ENCODE peak calls at places on chromosomes 4 and X, in four cellular contexts. One of them, this sample, is unnamed.

GRCh38 chr4:143207555-143207954 is 22.8 kb downstream of the USP38 start:
- DNase-seq in HepG2: peak; percentile 20
- DNase-seq in SK-N-SH: peak; percentile 15
- DNase-seq in K562: peak; percentile 15
- DNase-seq in this sample: no peak

GRCh38 chr4:1015179-1015578 is 3.8 kb downstream of the FGFRL1 start:
- DNase-seq in K562: no peak
- DNase-seq in SK-N-SH: no peak
- DNase-seq in HepG2: no peak
- DNase-seq in this sample: no peak

GRCh38 chr4:77930876-77931275 is 68.2 kb downstream of the MRPL1 start:
- DNase-seq in SK-N-SH: no peak
- DNase-seq in K562: no peak
- DNase-seq in HepG2: no peak
- DNase-seq in this sample: no peak

GRCh38 chr4:24949970-24950369 is 37.1 kb upstream of the CCDC149 start:
- DNase-seq in HepG2: no peak
- DNase-seq in SK-N-SH: no peak
- DNase-seq in K562: no peak
- DNase-seq in this sample: no peak

GRCh38 chr4:1595789-1596325 is 88.3 kb downstream of the FAM53A start:
- DNase-seq in SK-N-SH: no peak
- DNase-seq in K562: no peak
- DNase-seq in HepG2: no peak
- DNase-seq in this sample: no peak

GRCh38 chr4:170256807-170257206 is 167.1 kb upstream of the AADAT start:
- DNase-seq in HepG2: no peak
- DNase-seq in SK-N-SH: no peak
- DNase-seq in K562: no peak
- DNase-seq in this sample: no peak

GRCh38 chr4:125198916-125199315 is 115.8 kb upstream of the FAT4 start:
- DNase-seq in K562: no peak
- DNase-seq in HepG2: no peak
- DNase-seq in SK-N-SH: no peak
- DNase-seq in this sample: no peak

GRCh38 chr4:123340381-123340701 is 56.3 kb upstream of the SPRY1 start:
- DNase-seq in SK-N-SH: no peak
- DNase-seq in K562: no peak
- DNase-seq in HepG2: peak; percentile 78
- DNase-seq in this sample: no peak

GRCh38 chrX:151722241-151722846 is 6.5 kb downstream of the FATE1 start:
- DNase-seq in K562: peak; percentile 65
- DNase-seq in SK-N-SH: peak; percentile 58
- DNase-seq in HepG2: peak; percentile 7
- DNase-seq in this sample: no peak

DNA sequence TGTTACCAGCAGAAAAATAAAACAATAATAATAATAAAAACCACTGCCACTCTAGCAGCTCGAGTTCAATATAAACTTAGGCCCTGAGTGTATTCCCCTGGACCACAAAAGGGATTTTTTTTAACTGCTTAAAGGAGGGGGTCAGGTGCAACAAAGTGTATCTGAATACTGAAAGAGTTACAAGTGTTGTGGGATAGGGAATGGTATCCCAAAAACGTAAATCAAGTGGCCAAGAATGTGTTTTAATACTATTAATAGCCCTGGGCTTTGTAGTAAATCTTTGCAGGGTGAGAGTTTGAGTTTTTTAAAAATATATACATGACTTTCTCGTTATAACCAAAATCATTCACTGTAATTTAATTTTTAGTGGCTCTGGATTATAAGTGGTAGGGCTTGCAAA is 860.1 kb upstream of the INTU start:
- DNase-seq in SK-N-SH: no peak
- DNase-seq in K562: no peak
- DNase-seq in HepG2: no peak
- DNase-seq in this sample: no peak
- TF ChIP-seq JUND in SK-N-SH: no peak
- TF ChIP-seq JUND in K562: no peak
- TF ChIP-seq JUND in HepG2: no peak
- TF ChIP-seq JUND in this sample: no peak

DNA sequence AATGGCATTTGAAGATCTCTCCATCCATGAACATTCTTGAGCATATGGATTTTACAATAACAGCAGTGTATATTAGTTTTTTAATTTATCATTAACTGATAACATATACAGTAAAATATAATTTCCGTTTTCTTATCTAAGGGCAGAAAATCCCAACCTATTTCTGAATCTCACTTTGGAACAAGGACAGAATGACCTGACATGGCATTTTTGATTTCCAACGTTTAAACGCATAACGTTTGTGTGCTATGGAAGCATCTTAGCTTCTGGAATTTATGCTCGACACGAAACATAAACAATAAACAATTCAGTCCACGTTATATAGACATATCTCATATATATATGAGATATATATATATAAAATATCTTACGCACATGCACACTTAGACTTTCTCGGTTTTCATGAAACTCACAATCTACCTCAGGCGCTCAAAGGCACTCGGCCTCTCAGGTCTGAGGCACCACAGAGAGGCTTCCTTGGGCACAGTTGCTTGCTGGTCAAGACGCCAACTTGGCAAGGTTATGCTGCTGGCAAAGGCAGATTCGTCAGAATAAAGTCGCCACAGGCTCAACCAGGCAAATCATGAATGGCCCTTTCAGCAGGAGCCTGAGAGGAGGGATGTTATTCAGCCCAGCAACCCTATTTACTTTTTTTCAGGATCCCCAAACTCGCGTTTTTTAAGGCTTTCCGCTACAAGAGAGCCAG is 1.0 kb upstream of the UGT8 start:
- DNase-seq in K562: no peak
- DNase-seq in SK-N-SH: no peak
- DNase-seq in HepG2: no peak
- DNase-seq in this sample: no peak
- TF ChIP-seq JUND in K562: no peak
- TF ChIP-seq JUND in SK-N-SH: no peak
- TF ChIP-seq JUND in HepG2: no peak
- TF ChIP-seq JUND in this sample: no peak

DNA sequence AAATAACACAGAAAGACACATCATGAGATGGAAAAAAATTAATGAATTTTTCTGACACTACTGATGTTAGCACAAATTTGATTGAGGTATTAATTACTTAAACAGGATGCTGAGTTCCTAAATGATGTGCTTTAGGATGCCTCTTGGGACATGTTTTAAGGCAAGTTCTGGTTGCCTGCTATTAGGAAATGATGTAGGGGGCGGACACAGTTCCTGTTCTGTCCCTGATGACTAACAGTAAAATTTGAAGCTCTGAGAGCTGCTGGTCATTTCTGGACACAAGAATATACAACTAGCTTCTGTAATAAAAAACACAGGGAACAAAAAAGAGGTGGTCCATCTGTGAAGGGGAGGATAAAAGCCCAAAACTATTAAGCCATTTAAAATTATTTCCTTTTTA is 163.2 kb upstream of the ETNPPL start:
- DNase-seq in K562: no peak
- DNase-seq in SK-N-SH: no peak
- DNase-seq in HepG2: no peak
- DNase-seq in this sample: no peak
- TF ChIP-seq JUND in K562: no peak
- TF ChIP-seq JUND in SK-N-SH: no peak
- TF ChIP-seq JUND in HepG2: no peak
- TF ChIP-seq JUND in this sample: no peak

GRCh38 chr4:146577111-146577510 is 55.4 kb upstream of the SLC10A7 start:
- DNase-seq in HepG2: no peak
- DNase-seq in K562: no peak
- DNase-seq in SK-N-SH: no peak
- DNase-seq in this sample: no peak
- TF ChIP-seq JUND in HepG2: no peak
- TF ChIP-seq JUND in K562: no peak
- TF ChIP-seq JUND in SK-N-SH: no peak
- TF ChIP-seq JUND in this sample: no peak

GRCh38 chr4:38281416-38282071 is 321.3 kb downstream of the PTTG2 start:
- DNase-seq in SK-N-SH: no peak
- DNase-seq in K562: no peak
- DNase-seq in HepG2: no peak
- DNase-seq in this sample: no peak
- TF ChIP-seq JUND in SK-N-SH: no peak
- TF ChIP-seq JUND in K562: no peak
- TF ChIP-seq JUND in HepG2: no peak
- TF ChIP-seq JUND in this sample: no peak

GRCh38 chr4:3482707-3483106 is 19.6 kb downstream of the DOK7 start:
- DNase-seq in SK-N-SH: no peak
- DNase-seq in HepG2: no peak
- DNase-seq in K562: no peak
- DNase-seq in this sample: no peak

GRCh38 chr4:3483471-3483921 is 20.4 kb downstream of the DOK7 start:
- DNase-seq in K562: no peak
- DNase-seq in HepG2: no peak
- DNase-seq in SK-N-SH: no peak
- DNase-seq in this sample: no peak

GRCh38 chr4:3485011-3485881 is 22.1 kb downstream of the DOK7 start:
- DNase-seq in SK-N-SH: no peak
- DNase-seq in HepG2: no peak
- DNase-seq in K562: no peak
- DNase-seq in this sample: no peak

GRCh38 chr4:3485882-3486555 is 22.9 kb downstream of the DOK7 start:
- DNase-seq in SK-N-SH: no peak
- DNase-seq in HepG2: no peak
- DNase-seq in K562: no peak
- DNase-seq in this sample: no peak

DNA sequence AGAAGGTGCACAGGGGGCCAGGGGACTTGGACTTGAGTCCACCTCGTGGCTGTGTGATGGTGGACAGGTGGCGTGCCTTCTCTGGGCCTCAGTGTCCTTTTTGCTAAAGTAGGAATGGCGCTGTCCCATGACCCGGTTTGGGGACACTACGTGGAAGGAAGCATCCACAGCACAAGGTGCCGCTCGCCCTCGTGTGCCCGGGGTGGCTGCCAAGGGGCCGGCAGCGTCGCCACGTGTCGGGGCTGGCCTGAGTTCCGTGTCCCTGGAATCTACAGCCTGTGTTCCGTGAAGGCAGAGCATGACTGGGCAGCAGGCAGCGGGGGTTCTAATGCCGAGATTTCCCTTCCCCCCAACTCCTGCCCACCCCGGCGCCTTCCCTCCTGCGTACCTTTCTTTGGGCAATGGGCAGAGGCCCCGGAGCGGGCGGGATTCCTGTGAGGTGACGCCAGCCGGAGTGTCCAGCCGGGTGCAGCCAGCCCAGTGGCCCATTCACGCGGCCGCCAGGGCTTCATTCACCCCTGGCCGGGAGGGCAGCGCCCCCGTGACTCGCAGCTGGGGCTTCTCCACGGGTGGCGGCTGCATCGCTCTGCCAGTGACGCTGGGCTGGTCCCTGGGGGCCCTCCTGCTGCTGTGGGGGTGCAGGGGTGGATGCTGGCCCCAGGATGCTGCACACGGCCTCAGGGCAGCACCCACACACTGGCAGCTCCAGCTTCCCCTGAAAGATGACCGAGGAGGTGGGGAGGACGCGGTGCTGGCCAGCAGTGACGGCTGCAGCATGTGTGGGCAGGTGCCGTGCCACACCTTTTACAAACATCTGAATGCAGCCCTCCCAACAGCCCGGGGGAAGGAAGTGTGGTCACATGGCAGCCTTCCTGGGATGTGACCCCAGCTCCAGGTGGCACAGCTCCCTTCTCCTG is 21.2 kb downstream of the DOK7 start:
- DNase-seq in K562: no peak
- DNase-seq in HepG2: peak; percentile 12
- DNase-seq in SK-N-SH: peak; percentile 70
- DNase-seq in this sample: peak; percentile 74
- TF ChIP-seq JUND in K562: no peak
- TF ChIP-seq JUND in HepG2: no peak
- TF ChIP-seq JUND in SK-N-SH: no peak
- TF ChIP-seq JUND in this sample: no peak

DNA sequence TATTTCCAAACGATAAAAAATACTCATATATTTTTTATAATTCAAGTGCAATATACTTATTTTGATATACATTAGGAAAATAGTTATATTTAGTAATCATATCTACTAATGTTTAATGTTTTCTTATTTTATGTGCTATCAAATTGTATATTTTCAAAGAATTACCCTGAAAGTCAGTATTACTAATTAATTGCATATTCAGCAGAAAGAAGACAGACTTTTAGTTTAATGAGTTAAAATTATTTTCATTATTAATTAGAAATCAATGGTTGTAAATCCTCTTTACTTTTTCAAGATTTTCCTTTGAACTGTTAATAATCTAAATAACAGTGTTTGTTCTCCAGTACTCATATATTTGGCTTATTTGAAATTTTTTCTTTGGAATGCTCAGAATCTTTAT is 181.3 kb upstream of the NDST4 start:
- DNase-seq in K562: no peak
- DNase-seq in SK-N-SH: no peak
- DNase-seq in HepG2: no peak
- DNase-seq in this sample: no peak
- TF ChIP-seq JUND in K562: no peak
- TF ChIP-seq JUND in SK-N-SH: no peak
- TF ChIP-seq JUND in HepG2: no peak
- TF ChIP-seq JUND in this sample: no peak